ENCODE peak calls at places on chromosomes 3 and 15, in nine cellular contexts. Z is CD8-positive, alpha-beta memory T cell; H is lower lobe of right lung; X is PC-9; S is adipocyte; T is stomach; D is suprapubic skin; A is hepatocyte; W is sigmoid colon. B is an unnamed sample. For H3K4me1, the result is how much of the 10 kb centered on the place peaks cover.

GRCh38 chr3:55481067-55481917 is 5.8 kb downstream of the WNT5A start:
- DNase-seq in Z (no peak), H (peak), X (no peak), S (peak), T (no peak), D (no peak), A (peak), W (no peak), B (no peak)

GRCh38 chr15:61816856-61817255 is 243.4 kb downstream of the VPS13C start:
- DNase-seq in Z (no peak), H (no peak), X (no peak), S (no peak), T (no peak), D (no peak), A (no peak), W (no peak), B (no peak)

GRCh38 chr3:97871788-97872187 is 50.0 kb downstream of the CRYBG3 start:
- DNase-seq in Z (no peak), H (no peak), X (no peak), S (peak), T (no peak), D (no peak), A (no peak), W (no peak), B (no peak)

GRCh38 chr15:35874260-35874905 is 328.4 kb upstream of the DPH6 start:
- DNase-seq in Z (no peak), H (no peak), X (peak), S (peak), T (no peak), D (no peak), A (peak), W (no peak), B (peak)

GRCh38 chr15:71185706-71186105 is 70.4 kb downstream of the THSD4 start:
- DNase-seq in Z (no peak), H (no peak), X (no peak), S (no peak), T (no peak), D (no peak), A (no peak), W (no peak), B (no peak)

GRCh38 chr3:129439381-129439816 is 349 bp downstream of the MBD4 start:
- DNase-seq in Z (peak), H (peak), X (no peak), S (peak), T (peak), D (peak), A (peak), W (peak), B (no peak)

GRCh38 chr3:25536668-25537331 is 108.7 kb downstream of the RARB start:
- DNase-seq in Z (no peak), H (no peak), X (no peak), S (no peak), T (no peak), D (no peak), A (peak), W (no peak), B (no peak)

GRCh38 chr3:187831125-187832051 is 86.1 kb upstream of the BCL6 start:
- DNase-seq in Z (no peak), H (no peak), X (peak), S (no peak), T (no peak), D (no peak), A (no peak), W (no peak), B (no peak)

GRCh38 chr3:181541414-181541813 is 170.3 kb upstream of the SOX2 start:
- DNase-seq in Z (no peak), H (no peak), X (no peak), S (no peak), T (no peak), D (no peak), A (no peak), W (no peak), B (no peak)

GRCh38 chr3:169618894-169619792 is 44.4 kb downstream of the MECOM start:
- DNase-seq in Z (no peak), H (no peak), X (no peak), S (no peak), T (no peak), D (no peak), A (peak), W (no peak), B (no peak)

GRCh38 chr3:66220066-66220465 is 735 bp upstream of the SLC25A26 start:
- DNase-seq in Z (no peak), H (no peak), X (no peak), S (peak), T (no peak), D (no peak), A (no peak), W (no peak), B (no peak)

GRCh38 chr3:47910777-47911440 is 105.3 kb downstream of the MAP4 start:
- DNase-seq in Z (no peak), H (no peak), X (peak), S (peak), T (no peak), D (no peak), A (peak), W (no peak), B (peak)

GRCh38 chr3:109731639-109732473 is 394.5 kb upstream of the DPPA4 start:
- DNase-seq in Z (peak), H (no peak), X (no peak), S (peak), T (peak), D (no peak), A (peak), W (no peak), B (peak)

GRCh38 chr15:75673426-75674247 is 25.9 kb downstream of the SNX33 start:
- DNase-seq in Z (no peak), H (peak), X (no peak), S (peak), T (peak), D (no peak), A (peak), W (peak), B (no peak)

GRCh38 chr3:48435774-48436476 is 4.0 kb downstream of the CCDC51 start:
- DNase-seq in Z (peak), H (peak), X (peak), S (peak), T (peak), D (no peak), A (peak), W (peak), B (no peak)

GRCh38 chr15:25501828-25502446 is 63.1 kb upstream of the UBE3A start:
- DNase-seq in Z (no peak), H (no peak), X (no peak), S (peak), T (no peak), D (no peak), A (peak), W (no peak), B (no peak)

GRCh38 chr3:52387481-52387880 is 57.4 kb downstream of the SEMA3G start:
- DNase-seq in Z (no peak), H (no peak), X (no peak), S (no peak), T (no peak), D (no peak), A (no peak), W (no peak), B (no peak)

GRCh38 chr3:15977598-15978232 is 179.9 kb upstream of the ANKRD28 start:
- DNase-seq in Z (no peak), H (no peak), X (no peak), S (no peak), T (no peak), D (no peak), A (no peak), W (no peak), B (no peak)

GRCh38 chr3:127820221-127820870 is 2.0 kb downstream of the MGLL start:
- DNase-seq in Z (no peak), H (peak), X (peak), S (peak), T (no peak), D (no peak), A (no peak), W (no peak), B (no peak)

GRCh38 chr3:39180546-39181346 is 11.6 kb downstream of the XIRP1 start:
- DNase-seq in Z (peak), H (peak), X (peak), S (peak), T (peak), D (peak), A (peak), W (peak), B (peak)
- H3K4me3 ChIP-seq in Z (peak), H (peak), X (peak), S (peak), T (peak), D (peak), A (no peak), W (peak), B (peak)

GRCh38 chr15:40104296-40104864 is 4.3 kb downstream of the BMF start:
- DNase-seq in Z (no peak), H (no peak), X (no peak), S (no peak), T (no peak), D (no peak), A (no peak), W (no peak), B (no peak)

GRCh38 chr15:40105517-40106202 is 3.0 kb downstream of the BMF start:
- DNase-seq in Z (peak), H (no peak), X (no peak), S (no peak), T (no peak), D (no peak), A (no peak), W (no peak), B (no peak)

GRCh38 chr15:40104865-40105516 is 3.7 kb downstream of the BMF start:
- DNase-seq in Z (peak), H (peak), X (peak), S (peak), T (peak), D (peak), A (peak), W (peak), B (no peak)

GRCh38 chr15:40108061-40108854 is 421 bp downstream of the BMF start:
- DNase-seq in Z (no peak), H (peak), X (no peak), S (peak), T (peak), D (peak), A (peak), W (peak), B (no peak)

GRCh38 chr15:40106203-40107161 is 2.2 kb downstream of the BMF start:
- DNase-seq in Z (no peak), H (peak), X (peak), S (peak), T (peak), D (peak), A (peak), W (peak), B (no peak)
- H3K4me1 ChIP-seq in Z (under half), H (half or more), X (half or more), S (half or more), T (half or more), D (half or more), A (half or more), W (half or more), B (half or more)

GRCh38 chr3:191334359-191334893 is 4.1 kb upstream of the UTS2B start:
- DNase-seq in Z (no peak), H (no peak), X (no peak), S (no peak), T (no peak), D (no peak), A (no peak), W (no peak), B (no peak)
- H3K4me3 ChIP-seq in Z (no peak), H (no peak), X (no peak), S (no peak), T (no peak), D (no peak), A (no peak), W (no peak), B (no peak)

GRCh38 chr3:194090716-194091115 is 45.2 kb upstream of the HES1 start:
- DNase-seq in Z (no peak), H (no peak), X (no peak), S (no peak), T (no peak), D (peak), A (no peak), W (no peak), B (no peak)

GRCh38 chr3:194087995-194088841 is 47.7 kb upstream of the HES1 start:
- DNase-seq in Z (no peak), H (peak), X (no peak), S (no peak), T (no peak), D (peak), A (no peak), W (no peak), B (no peak)

GRCh38 chr3:194091141-194091540 is 44.8 kb upstream of the HES1 start:
- DNase-seq in Z (no peak), H (no peak), X (peak), S (peak), T (no peak), D (peak), A (no peak), W (no peak), B (peak)

GRCh38 chr3:194086251-194087075 is 49.5 kb upstream of the HES1 start:
- DNase-seq in Z (no peak), H (no peak), X (no peak), S (no peak), T (peak), D (peak), A (no peak), W (no peak), B (no peak)

GRCh38 chr3:194089357-194090177 is 46.4 kb upstream of the HES1 start:
- DNase-seq in Z (no peak), H (peak), X (peak), S (peak), T (peak), D (peak), A (peak), W (peak), B (peak)
- H3K4me1 ChIP-seq in Z (under half), H (under half), X (under half), S (under half), T (under half), D (under half), A (under half), W (under half), B (under half)

GRCh38 chr3:193852901-193853300 is 259.9 kb downstream of the OPA1 start:
- DNase-seq in Z (no peak), H (no peak), X (no peak), S (no peak), T (no peak), D (no peak), A (no peak), W (no peak), B (no peak)
- H3K4me3 ChIP-seq in Z (no peak), H (no peak), X (no peak), S (no peak), T (no peak), D (no peak), A (no peak), W (no peak), B (no peak)